ENCODE peak calls at places on chromosomes 2 and 18, in ten cellular contexts. T is breast epithelium, M is prostate gland, U is SK-N-SH, W is GM12878, O is endothelial cell of umbilical vein, A is transverse colon, C is spleen, R is HCT116, K is H1. Y is an unnamed sample. For H3K9me3, the result is how much of the 10 kb centered on the place peaks cover.

GRCh38 chr2:11757101-11757500 is 10.7 kb downstream of the LPIN1 start:
- DNase-seq in T (no peak), M (no peak), U (no peak), W (no peak), O (no peak), A (no peak), C (no peak), R (no peak), K (no peak), Y (no peak)

GRCh38 chr2:64972856-64973255 is 16.3 kb upstream of the SLC1A4 start:
- DNase-seq in T (no peak), M (no peak), U (no peak), W (no peak), O (no peak), A (no peak), C (no peak), R (no peak), K (no peak), Y (no peak)

GRCh38 chr2:220835563-220835962 is 736.5 kb downstream of the EPHA4 start:
- DNase-seq in T (no peak), M (no peak), U (no peak), W (no peak), O (no peak), A (no peak), C (no peak), R (no peak), K (no peak), Y (no peak)

GRCh38 chr2:72914226-72915075 is 2.9 kb upstream of the EMX1 start:
- DNase-seq in T (no peak), M (no peak), U (peak), W (no peak), O (no peak), A (no peak), C (no peak), R (no peak), K (no peak), Y (peak)

GRCh38 chr18:75211002-75211621 is 515 bp downstream of the TSHZ1 start:
- DNase-seq in T (no peak), M (no peak), U (no peak), W (no peak), O (peak), A (peak), C (peak), R (no peak), K (no peak), Y (no peak)

GRCh38 chr2:174553811-174554493 is 43.7 kb downstream of the WIPF1 start:
- DNase-seq in T (no peak), M (no peak), U (no peak), W (no peak), O (no peak), A (peak), C (peak), R (no peak), K (no peak), Y (no peak)

GRCh38 chr18:28511421-28511821 is 334.5 kb upstream of the CDH2 start:
- DNase-seq in T (no peak), M (no peak), U (no peak), W (no peak), O (no peak), A (no peak), C (no peak), R (no peak), K (no peak), Y (no peak)

GRCh38 chr2:191298306-191298705 is 53.1 kb downstream of the MYO1B start:
- DNase-seq in T (no peak), M (no peak), U (no peak), W (no peak), O (no peak), A (no peak), C (no peak), R (no peak), K (no peak), Y (no peak)

GRCh38 chr2:242031481-242032019 is 162.0 kb downstream of the RTP5 start:
- DNase-seq in T (no peak), M (no peak), U (no peak), W (no peak), O (no peak), A (no peak), C (peak), R (no peak), K (no peak), Y (no peak)

GRCh38 chr18:49961271-49961670 is 147.9 kb upstream of the ACAA2 start:
- DNase-seq in T (no peak), M (no peak), U (no peak), W (no peak), O (no peak), A (no peak), C (no peak), R (no peak), K (no peak), Y (no peak)

GRCh38 chr2:3465844-3466481 is 53.4 kb downstream of the ADI1 start:
- DNase-seq in T (no peak), M (no peak), U (no peak), W (no peak), O (no peak), A (no peak), C (peak), R (no peak), K (no peak), Y (no peak)

GRCh38 chr18:11883153-11883552 is 25.0 kb downstream of the MPPE1 start:
- DNase-seq in T (no peak), M (no peak), U (no peak), W (peak), O (peak), A (no peak), C (no peak), R (no peak), K (no peak), Y (no peak)

GRCh38 chr18:67359868-67360838 is 156.4 kb downstream of the DSEL start:
- DNase-seq in T (peak), M (no peak), U (peak), W (no peak), O (peak), A (peak), C (no peak), R (no peak), K (no peak), Y (no peak)
- TF ChIP-seq POLR2AphosphoS5 in T (no peak), M (peak), U (peak), W (no peak), O (peak), A (peak), C (no peak), R (no peak), K (no peak), Y (no peak)

GRCh38 chr2:28894470-28895188 is at the start of gene WDR43:
- DNase-seq in T (peak), M (peak), U (peak), W (peak), O (peak), A (peak), C (peak), R (peak), K (peak), Y (peak)

GRCh38 chr2:28898048-28898447 is 3.6 kb downstream of the WDR43 start:
- DNase-seq in T (no peak), M (no peak), U (no peak), W (no peak), O (no peak), A (no peak), C (no peak), R (no peak), K (no peak), Y (no peak)

GRCh38 chr2:28893488-28893887 is 979 bp upstream of the WDR43 start:
- DNase-seq in T (no peak), M (no peak), U (no peak), W (no peak), O (no peak), A (no peak), C (no peak), R (no peak), K (no peak), Y (no peak)

GRCh38 chr2:28896906-28897305 is 2.4 kb downstream of the WDR43 start:
- DNase-seq in T (no peak), M (no peak), U (no peak), W (no peak), O (no peak), A (no peak), C (no peak), R (no peak), K (no peak), Y (no peak)

DNA sequence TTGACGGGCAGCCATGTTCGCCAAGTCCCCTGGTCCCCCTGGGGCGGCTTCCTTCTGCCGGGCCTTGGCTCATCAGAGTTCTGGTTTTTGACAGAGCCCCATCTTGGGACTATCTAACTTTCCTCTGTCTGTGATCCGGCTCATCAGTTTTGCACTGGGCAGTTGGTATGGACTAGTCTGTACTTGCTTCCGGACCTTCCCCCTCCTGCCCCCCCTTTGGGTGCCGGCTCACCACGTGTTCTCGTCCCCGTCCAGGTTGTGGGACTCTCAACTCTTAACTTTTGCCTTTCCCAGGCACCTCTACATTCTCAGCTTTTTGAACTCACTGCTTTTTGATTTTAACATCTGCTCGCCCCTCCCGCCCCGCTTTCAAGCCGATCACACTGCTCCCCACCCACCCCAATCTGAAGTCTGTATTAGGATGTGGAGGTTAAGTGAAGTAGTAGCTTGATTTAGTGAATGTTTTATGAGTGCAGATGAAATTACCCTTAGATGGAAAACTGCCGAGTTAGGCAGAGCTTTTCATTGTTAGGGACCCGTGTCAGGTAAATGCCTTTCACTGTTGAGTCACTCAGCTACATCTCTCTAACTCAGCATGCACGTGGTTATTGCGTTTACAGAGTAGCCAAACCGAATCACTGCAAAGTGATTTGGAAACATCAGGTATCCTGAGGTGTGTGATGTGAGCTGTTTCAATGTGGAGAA is 874 bp downstream of the WDR43 start:
- DNase-seq in T (no peak), M (peak), U (no peak), W (no peak), O (peak), A (peak), C (no peak), R (no peak), K (no peak), Y (no peak)
- H3K27ac ChIP-seq in T (peak), M (peak), U (peak), W (peak), O (peak), A (peak), C (peak), R (peak), K (peak), Y (peak)

DNA sequence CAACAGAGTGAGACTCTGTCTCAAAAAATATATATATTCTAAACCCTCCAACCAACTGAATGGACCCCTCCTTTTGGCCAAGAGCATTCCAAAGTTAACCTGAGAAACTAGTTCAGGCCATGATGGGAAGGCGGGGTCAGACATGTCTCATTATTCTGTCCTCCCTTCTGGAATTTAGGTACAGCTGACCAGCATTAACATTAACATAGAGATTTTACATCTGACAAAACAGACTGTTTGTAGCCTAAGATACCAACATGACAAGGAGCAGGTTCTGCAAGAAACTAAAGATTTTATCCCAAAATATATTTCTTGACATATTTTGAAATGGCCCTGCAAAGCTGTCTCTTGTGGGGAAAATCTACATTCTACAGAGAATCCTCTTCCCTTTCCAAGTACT is 6.8 kb upstream of the PDK1 start:
- DNase-seq in T (no peak), M (no peak), U (no peak), W (no peak), O (no peak), A (no peak), C (no peak), R (no peak), K (no peak), Y (no peak)
- H3K9me3 ChIP-seq in T (under half), M (under half), U (under half), W (under half), O (under half), A (under half), C (under half), R (under half), K (under half), Y (under half)

GRCh38 chr2:15975676-15976075 is 35.3 kb downstream of the MYCN start:
- DNase-seq in T (no peak), M (no peak), U (no peak), W (no peak), O (no peak), A (no peak), C (no peak), R (no peak), K (no peak), Y (no peak)
- TF ChIP-seq POLR2AphosphoS5 in T (no peak), M (no peak), U (no peak), W (no peak), O (no peak), A (no peak), C (no peak), R (no peak), K (no peak), Y (no peak)

GRCh38 chr2:232315923-232316299 is 62.6 kb upstream of the ALPP start:
- DNase-seq in T (no peak), M (no peak), U (no peak), W (no peak), O (no peak), A (no peak), C (no peak), R (no peak), K (no peak), Y (no peak)

GRCh38 chr2:232315049-232315922 is 63.3 kb upstream of the ALPP start:
- DNase-seq in T (peak), M (peak), U (no peak), W (peak), O (peak), A (peak), C (peak), R (no peak), K (no peak), Y (peak)

GRCh38 chr2:232318175-232318855 is 60.2 kb upstream of the ALPP start:
- DNase-seq in T (no peak), M (peak), U (no peak), W (no peak), O (no peak), A (peak), C (no peak), R (no peak), K (no peak), Y (no peak)

GRCh38 chr2:232319117-232320037 is 59.2 kb upstream of the ALPP start:
- DNase-seq in T (no peak), M (no peak), U (no peak), W (no peak), O (peak), A (no peak), C (no peak), R (no peak), K (no peak), Y (no peak)

DNA sequence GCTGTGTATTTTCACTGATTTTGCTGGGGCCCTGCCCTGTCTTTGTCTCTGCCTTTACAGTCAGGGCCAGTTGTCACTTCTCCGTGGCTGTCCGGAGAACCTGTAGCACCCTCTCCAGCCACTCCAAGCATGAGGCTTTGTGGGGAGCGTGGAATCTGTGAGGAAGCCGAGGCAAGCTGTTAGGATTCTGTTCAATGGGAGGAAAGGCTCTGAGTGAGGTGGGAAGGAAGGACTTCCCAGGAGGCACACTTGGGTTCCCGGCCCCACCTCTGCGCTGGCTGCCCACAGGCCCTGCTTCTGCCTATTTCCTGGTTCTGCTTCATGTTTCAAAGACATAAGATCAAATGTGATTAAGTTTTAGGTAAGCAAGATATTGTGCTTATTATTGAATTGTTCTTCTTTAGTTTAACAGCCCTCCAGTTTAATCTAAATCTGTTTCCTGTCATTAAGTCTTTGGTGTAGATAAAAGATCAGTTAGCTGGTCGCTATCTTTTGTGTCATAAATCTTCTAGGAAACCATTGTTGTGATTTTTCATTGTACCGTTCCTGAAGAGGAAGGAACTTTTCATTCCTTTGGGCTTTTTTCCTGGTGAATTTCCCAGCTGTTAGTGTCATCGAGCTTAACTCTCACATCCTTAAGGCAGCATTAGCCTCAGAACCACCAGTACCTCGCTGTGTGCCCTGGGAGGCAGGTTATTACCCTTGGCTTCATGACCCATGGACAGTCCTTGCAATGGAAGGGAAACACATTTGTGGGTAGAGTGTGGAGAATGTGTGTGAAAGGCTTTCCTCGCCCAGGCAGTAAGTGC is 62.0 kb upstream of the ALPP start:
- DNase-seq in T (no peak), M (no peak), U (no peak), W (no peak), O (peak), A (no peak), C (no peak), R (no peak), K (no peak), Y (no peak)
- H3K27ac ChIP-seq in T (peak), M (peak), U (no peak), W (no peak), O (peak), A (peak), C (peak), R (no peak), K (no peak), Y (peak)

DNA sequence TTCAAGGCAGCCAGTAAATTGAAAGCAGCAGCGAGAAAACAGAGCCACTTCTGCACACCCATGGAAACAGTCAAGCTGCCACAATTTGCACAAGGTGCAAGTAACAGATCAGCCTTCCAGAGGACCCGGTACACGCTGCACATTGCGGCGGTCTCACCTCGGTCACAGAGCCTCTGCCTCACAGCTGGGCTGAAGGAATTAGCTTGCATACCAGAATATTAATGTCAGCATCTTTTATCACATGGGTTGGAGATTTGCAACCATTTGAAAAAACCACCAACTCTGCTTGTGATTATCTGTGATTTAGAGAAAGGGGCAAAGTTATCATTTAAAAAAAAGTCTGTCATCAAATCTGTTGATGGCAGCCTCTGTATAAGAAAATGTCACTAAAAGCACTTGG is 330.5 kb upstream of the TCF4 start:
- DNase-seq in T (no peak), M (no peak), U (no peak), W (no peak), O (no peak), A (no peak), C (no peak), R (no peak), K (no peak), Y (no peak)
- H3K9me3 ChIP-seq in T (under half), M (under half), U (under half), W (under half), O (under half), A (under half), C (under half), R (under half), K (under half), Y (under half)

DNA sequence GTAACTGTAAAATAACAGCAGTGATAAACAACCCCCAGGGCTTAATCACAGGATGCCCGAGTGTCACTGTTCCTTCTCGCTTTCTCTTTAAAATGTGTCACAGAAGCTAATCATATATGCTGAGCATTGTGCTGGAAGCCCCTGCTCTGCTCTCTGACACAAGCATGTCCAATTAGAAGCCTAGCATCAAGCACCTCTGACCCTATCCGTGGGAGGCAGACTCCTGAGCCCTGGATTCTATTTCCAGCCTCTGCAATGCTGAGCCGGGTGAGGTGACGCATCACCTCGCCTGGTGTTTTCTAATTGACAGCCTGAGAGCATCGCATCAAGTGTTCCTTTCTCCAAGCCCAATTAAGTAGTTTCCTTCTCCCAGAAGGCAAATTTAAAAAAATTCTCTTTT is 19.7 kb upstream of the SCG2 start:
- DNase-seq in T (no peak), M (no peak), U (no peak), W (no peak), O (no peak), A (no peak), C (no peak), R (no peak), K (no peak), Y (no peak)
- TF ChIP-seq POLR2AphosphoS5 in T (no peak), M (no peak), U (no peak), W (no peak), O (no peak), A (no peak), C (no peak), R (no peak), K (no peak), Y (no peak)

Y was measured in stomach.